ENCODE peak calls at places on chromosomes 3 and 15, in five cellular contexts. S is substantia nigra; E is CD8-positive, alpha-beta memory T cell; W is tibial artery; X is lung. V is an unnamed sample.

GRCh38 chr3:127812151-127812550 is 10.2 kb downstream of the MGLL start:
- DNase-seq in X (no peak), E (no peak), S (no peak), W (no peak), V (no peak)

GRCh38 chr15:77859491-77860060 is 217.9 kb downstream of the TBC1D2B start:
- DNase-seq in W (no peak), X (no peak), E (no peak), S (no peak), V (no peak)

GRCh38 chr15:57153140-57153539 is 223.2 kb upstream of the CGNL1 start:
- DNase-seq in S (no peak), X (no peak), E (no peak), W (no peak), V (peak; percentile 62)

GRCh38 chr3:173733029-173733652 is 335.6 kb downstream of the NLGN1 start:
- DNase-seq in E (no peak), S (no peak), W (no peak), X (no peak), V (peak; percentile 42)

GRCh38 chr3:167738037-167738436 is 2.5 kb downstream of the SERPINI1 start:
- DNase-seq in W (no peak), X (no peak), S (no peak), E (no peak), V (no peak)

GRCh38 chr3:126931806-126932187 is 51.1 kb upstream of the PLXNA1 start:
- DNase-seq in W (peak; percentile 7), E (no peak), S (no peak), X (no peak), V (no peak)

GRCh38 chr15:69384626-69385025 is 29.5 kb upstream of the KIF23 start:
- DNase-seq in S (no peak), E (no peak), X (no peak), W (no peak), V (no peak)

GRCh38 chr3:189430166-189430565 is 201.0 kb upstream of the TP63 start:
- DNase-seq in X (no peak), W (no peak), S (no peak), E (no peak), V (no peak)

GRCh38 chr3:59925946-59926345 is 876.1 kb upstream of the CFAP20DC start:
- DNase-seq in S (no peak), X (no peak), W (no peak), E (no peak), V (no peak)

GRCh38 chr3:179272385-179272784 is 21.5 kb upstream of the KCNMB3 start:
- DNase-seq in E (no peak), X (no peak), S (no peak), W (no peak), V (no peak)

GRCh38 chr3:112425858-112426750 is 73.2 kb downstream of the BTLA start:
- DNase-seq in S (no peak), E (no peak), X (no peak), W (no peak), V (no peak)

GRCh38 chr15:78709263-78709882 is 68.4 kb upstream of the CHRNB4 start:
- DNase-seq in E (peak; percentile 49), X (peak; percentile 72), W (peak; percentile 52), S (peak; percentile 60), V (peak; percentile 54)

GRCh38 chr3:129007792-129008191 is 6.7 kb downstream of the EFCC1 start:
- DNase-seq in X (no peak), W (no peak), E (no peak), S (no peak), V (no peak)

GRCh38 chr15:43977072-43977884 is 150.5 kb downstream of the WDR76 start:
- DNase-seq in W (no peak), E (no peak), X (no peak), S (no peak), V (no peak)

GRCh38 chr3:76369170-76369569 is 583.8 kb upstream of the ZNF717 start:
- DNase-seq in E (no peak), X (no peak), S (no peak), W (no peak), V (peak; percentile 66)

DNA sequence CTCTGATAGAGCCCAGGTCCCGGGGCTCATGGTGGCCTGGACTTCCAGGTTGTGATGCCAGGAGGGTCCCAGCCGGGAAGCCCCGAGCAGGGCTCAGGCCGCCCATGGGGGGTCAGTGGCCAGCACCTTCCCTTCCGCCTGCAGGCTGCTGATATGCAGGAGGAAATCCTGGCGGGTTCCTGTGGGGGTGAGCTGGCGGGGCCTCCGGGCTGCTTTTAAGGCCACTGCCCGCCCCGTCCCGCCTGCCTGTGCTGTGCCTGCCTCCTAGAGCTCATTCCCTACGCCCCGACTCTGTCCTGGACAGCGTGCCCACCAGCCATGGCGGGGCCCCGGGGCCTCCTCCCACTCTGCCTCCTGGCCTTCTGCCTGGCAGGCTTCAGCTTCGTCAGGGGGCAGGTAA is at the start of gene STAB1:
- DNase-seq in E (no peak), S (no peak), W (peak; percentile 66), X (peak; percentile 43), V (no peak)
- H3K27ac ChIP-seq in E (no peak within 1 kb of the TSS), S (peak within 1 kb of the TSS; percentile 38), W (peak within 1 kb of the TSS; percentile 42), X (peak within 1 kb of the TSS; percentile 50), V (no peak within 1 kb of the TSS)

GRCh38 chr3:23600178-23600577 is 205.6 kb upstream of the UBE2E1 start:
- DNase-seq in E (no peak), X (no peak), S (no peak), W (no peak), V (peak; percentile 80)
- H3K27ac ChIP-seq in E (no peak overlapping the region), X (no peak overlapping the region), S (no peak overlapping the region), W (no peak overlapping the region), V (peak overlapping the region; percentile 59)

DNA sequence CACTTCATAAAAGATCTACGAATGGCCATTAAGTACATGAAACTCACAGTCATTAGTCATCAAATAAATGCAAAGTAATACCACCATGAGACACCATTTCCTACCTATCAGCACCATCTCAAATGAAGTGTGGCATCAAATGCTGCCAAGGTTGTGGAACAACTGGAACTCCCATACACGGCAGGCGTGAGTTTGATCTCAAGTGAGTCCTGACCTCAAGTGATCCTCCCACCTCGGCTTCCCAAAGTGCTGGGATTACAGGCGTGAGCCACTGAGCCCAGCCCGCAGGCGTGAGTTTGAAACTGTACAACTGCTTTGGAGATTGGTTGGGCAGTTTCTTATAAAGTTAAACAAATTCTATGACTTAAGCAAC is 28.8 kb upstream of the HDAC11 start:
- DNase-seq in X (no peak), E (peak; percentile 22), S (no peak), W (peak; percentile 28), V (no peak)
- H3K27ac ChIP-seq in X (peak overlapping the region; percentile 21), E (peak overlapping the region; percentile 49), S (peak overlapping the region; percentile 98), W (peak overlapping the region; percentile 74), V (no peak overlapping the region)

GRCh38 chr3:25304916-25305315 is 123.1 kb upstream of the RARB start:
- DNase-seq in X (no peak), S (no peak), W (no peak), E (no peak), V (no peak)
- H3K27ac ChIP-seq in X (no peak overlapping the region), S (no peak overlapping the region), W (no peak overlapping the region), E (no peak overlapping the region), V (no peak overlapping the region)

DNA sequence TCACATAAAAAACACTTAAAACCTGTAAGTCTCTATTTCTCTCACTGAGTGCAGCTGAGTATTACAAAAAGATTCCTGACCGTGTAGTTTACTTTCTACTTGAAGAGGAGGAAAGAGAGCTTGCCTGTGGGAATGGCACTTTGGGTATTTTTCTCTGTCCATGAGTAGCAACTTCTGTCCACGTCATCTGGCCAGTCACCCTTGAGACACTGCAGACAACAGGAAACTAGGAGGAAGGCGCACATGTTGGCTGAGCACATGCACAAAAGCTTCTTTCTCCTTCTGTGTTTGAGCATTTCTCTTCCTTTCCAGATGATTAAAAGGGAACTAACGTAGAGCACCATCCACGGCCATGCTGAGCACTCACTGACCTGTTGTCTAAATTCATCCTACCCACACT is 19.7 kb downstream of the STARD5 start:
- DNase-seq in W (peak; percentile 61), S (no peak), E (no peak), X (no peak), V (peak; percentile 82)
- H3K27ac ChIP-seq in W (no peak overlapping the region), S (peak overlapping the region; percentile 59), E (no peak overlapping the region), X (no peak overlapping the region), V (no peak overlapping the region)

GRCh38 chr15:55403531-55403930 is 4.6 kb downstream of the CCPG1 start:
- DNase-seq in W (no peak), S (no peak), X (no peak), E (no peak), V (peak; percentile 65)
- H3K27ac ChIP-seq in W (no peak overlapping the region), S (no peak overlapping the region), X (no peak overlapping the region), E (peak overlapping the region; percentile 62), V (peak overlapping the region; percentile 45)

DNA sequence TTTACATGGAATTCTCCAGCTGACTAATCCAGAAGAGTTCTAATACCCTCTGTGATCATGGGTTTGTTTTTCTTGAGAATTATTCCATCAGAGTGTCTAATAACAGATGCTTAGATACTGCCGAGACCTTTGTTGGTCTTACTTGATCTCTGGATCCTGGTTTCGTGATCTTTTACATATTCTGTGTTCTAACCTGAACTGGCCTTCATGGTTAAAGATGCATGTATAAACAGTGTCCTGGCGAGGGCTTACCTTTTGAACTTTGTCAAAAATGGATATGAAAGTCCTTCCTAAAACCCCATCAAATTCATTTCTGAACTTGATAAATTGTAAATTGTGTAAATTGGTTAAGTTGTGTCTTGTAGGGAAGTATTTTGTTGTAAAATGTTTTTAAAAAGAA is 24.8 kb downstream of the UBE2Q2 start:
- DNase-seq in X (no peak), S (no peak), E (no peak), W (no peak), V (no peak)
- H3K27ac ChIP-seq in X (no peak overlapping the region), S (no peak overlapping the region), E (no peak overlapping the region), W (no peak overlapping the region), V (no peak overlapping the region)

DNA sequence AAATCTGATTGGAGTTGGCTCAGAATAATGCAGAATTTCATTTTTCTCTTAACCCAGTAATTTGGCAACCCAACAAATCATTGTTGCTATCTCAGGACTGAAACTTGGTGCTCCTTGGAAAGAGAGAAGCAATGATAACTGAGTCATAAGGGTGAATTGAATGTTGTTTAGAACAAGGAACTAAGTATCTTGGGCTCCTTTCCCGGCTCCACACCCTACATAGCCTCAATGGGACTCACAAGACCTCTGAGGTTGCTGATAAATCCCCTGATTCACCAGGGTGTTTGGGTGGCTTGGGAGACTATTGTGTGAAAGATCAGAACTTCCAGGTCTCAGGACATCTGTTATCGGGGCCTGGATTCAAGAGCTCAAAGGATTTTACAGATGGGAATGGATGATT is 7.7 kb upstream of the RAB8B start:
- DNase-seq in W (no peak), S (no peak), E (no peak), X (no peak), V (no peak)
- H3K27ac ChIP-seq in W (no peak overlapping the region), S (no peak overlapping the region), E (no peak overlapping the region), X (no peak overlapping the region), V (no peak overlapping the region)

GRCh38 chr3:106263556-106263955 is 394.7 kb upstream of the CBLB start:
- DNase-seq in E (no peak), S (no peak), X (no peak), W (no peak), V (no peak)
- H3K27ac ChIP-seq in E (no peak overlapping the region), S (no peak overlapping the region), X (no peak overlapping the region), W (no peak overlapping the region), V (no peak overlapping the region)

GRCh38 chr15:71296032-71296686 is 180.9 kb downstream of the THSD4 start:
- DNase-seq in X (no peak), S (no peak), W (no peak), E (no peak), V (peak; percentile 64)
- H3K27ac ChIP-seq in X (no peak overlapping the region), S (no peak overlapping the region), W (no peak overlapping the region), E (no peak overlapping the region), V (peak overlapping the region; percentile 99)